ENCODE peak calls at places on chromosome 12, in ten cellular contexts. E is pancreas, D is body of pancreas, T is uterus, G is breast epithelium, X is lower lobe of right lung, F is PC-3, K is prostate gland, C is adrenal gland, U is Caco-2. R is an unnamed sample. For H3K27me3, the result is how much of the 10 kb centered on the place peaks cover.

GRCh38 chr12:92928431-92928961 is 599 bp downstream of the EEA1 start:
- DNase-seq in T (peak), X (peak), C (peak), U (peak), D (peak), G (peak), F (peak), K (peak), E (peak), R (no peak)

GRCh38 chr12:13534645-13535398 is 338.3 kb downstream of the EMP1 start:
- DNase-seq in C (peak), X (peak), T (peak), G (no peak), D (peak), K (peak), F (peak), E (peak), U (peak), R (peak)

GRCh38 chr12:77685112-77685511 is 145.6 kb upstream of the NAV3 start:
- DNase-seq in G (no peak), E (peak), C (peak), U (peak), T (peak), X (no peak), D (peak), K (peak), F (peak), R (peak)

GRCh38 chr12:92076106-92076505 is 69.5 kb downstream of the BTG1 start:
- DNase-seq in X (no peak), G (no peak), K (no peak), U (no peak), E (no peak), C (no peak), T (no peak), F (no peak), D (no peak), R (no peak)

GRCh38 chr12:28937196-28937595 is 211.9 kb upstream of the FAR2 start:
- DNase-seq in D (no peak), C (no peak), K (no peak), U (no peak), G (no peak), X (no peak), T (no peak), F (peak), E (no peak), R (no peak)

GRCh38 chr12:116066381-116067230 is 210.9 kb downstream of the MED13L start:
- DNase-seq in X (peak), G (no peak), U (peak), E (peak), F (peak), T (no peak), C (peak), K (no peak), D (peak), R (peak)

GRCh38 chr12:46558696-46559095 is 186.1 kb upstream of the SLC38A2 start:
- DNase-seq in G (no peak), E (no peak), T (no peak), K (peak), C (no peak), U (no peak), X (no peak), D (no peak), F (no peak), R (no peak)

GRCh38 chr12:84912191-84913142 is at the start of gene SLC6A15:
- DNase-seq in X (peak), G (peak), U (no peak), T (peak), F (no peak), K (no peak), C (peak), D (peak), E (peak), R (peak)

GRCh38 chr12:51951843-51952722 is 584 bp downstream of the ACVR1B start:
- DNase-seq in G (no peak), U (peak), D (peak), E (peak), X (peak), C (peak), K (no peak), F (peak), T (peak), R (peak)

GRCh38 chr12:27246141-27246540 is 2.1 kb downstream of the STK38L start:
- DNase-seq in K (no peak), U (no peak), G (no peak), F (no peak), C (no peak), X (no peak), D (no peak), T (no peak), E (no peak), R (no peak)

GRCh38 chr12:100401660-100402059 is 44.8 kb downstream of the SLC17A8 start:
- DNase-seq in X (no peak), D (no peak), K (no peak), U (no peak), E (no peak), G (no peak), F (peak), T (no peak), C (no peak), R (no peak)

GRCh38 chr12:8960185-8960584 is 10.7 kb upstream of the M6PR start:
- DNase-seq in D (no peak), T (no peak), C (no peak), X (no peak), E (no peak), F (no peak), K (no peak), G (no peak), U (no peak), R (no peak)

GRCh38 chr12:116832353-116832752 is 48.9 kb downstream of the HRK start:
- DNase-seq in T (no peak), X (no peak), E (no peak), F (no peak), C (no peak), D (no peak), G (no peak), K (peak), U (no peak), R (no peak)

GRCh38 chr12:33942172-33942571 is 80.1 kb upstream of the ALG10 start:
- DNase-seq in T (no peak), D (no peak), U (no peak), E (no peak), G (no peak), C (no peak), F (peak), K (no peak), X (no peak), R (no peak)

GRCh38 chr12:116332705-116333380 is 55.4 kb upstream of the MED13L start:
- DNase-seq in D (no peak), E (no peak), K (no peak), C (no peak), X (no peak), F (no peak), G (no peak), U (no peak), T (no peak), R (no peak)

GRCh38 chr12:8996682-8997405 is 7.5 kb downstream of the KLRG1 start:
- DNase-seq in F (no peak), E (no peak), K (no peak), G (no peak), X (no peak), U (no peak), T (no peak), C (peak), D (no peak), R (no peak)

GRCh38 chr12:111597731-111598636 is 1.1 kb downstream of the ATXN2 start:
- DNase-seq in E (peak), K (peak), X (peak), T (peak), D (peak), G (peak), C (peak), F (peak), U (peak), R (peak)

GRCh38 chr12:127145929-127146789 is 1120.8 kb upstream of the TMEM132C start:
- DNase-seq in X (peak), G (no peak), C (peak), T (peak), F (no peak), U (peak), D (peak), E (peak), K (peak), R (peak)

GRCh38 chr12:82832091-82832490 is 145.4 kb downstream of the TMTC2 start:
- DNase-seq in G (no peak), D (no peak), T (no peak), X (no peak), C (no peak), E (no peak), F (no peak), U (no peak), K (no peak), R (no peak)

GRCh38 chr12:18275974-18276373 is 14.7 kb downstream of the PIK3C2G start:
- DNase-seq in U (no peak), K (no peak), C (no peak), D (no peak), X (no peak), F (peak), T (no peak), G (no peak), E (no peak), R (no peak)

GRCh38 chr12:48750769-48751356 is 34.4 kb upstream of the CCNT1 start:
- DNase-seq in F (peak), U (no peak), T (no peak), G (no peak), K (no peak), C (no peak), X (no peak), E (no peak), D (no peak), R (no peak)

GRCh38 chr12:10170199-10170598 is 1.7 kb downstream of the OLR1 start:
- DNase-seq in U (peak), D (no peak), K (no peak), C (no peak), E (no peak), T (no peak), F (peak), G (no peak), X (no peak), R (no peak)

GRCh38 chr12:106585237-106585834 is 2.5 kb downstream of the RFX4 start:
- DNase-seq in T (no peak), F (no peak), E (no peak), X (no peak), C (no peak), G (no peak), K (no peak), U (no peak), D (no peak), R (no peak)

GRCh38 chr12:130281157-130281799 is 56.4 kb upstream of the PIWIL1 start:
- DNase-seq in K (no peak), X (no peak), F (no peak), T (no peak), G (no peak), C (peak), E (no peak), D (peak), U (peak), R (peak)

GRCh38 chr12:90010089-90010488 is 301.5 kb upstream of the ATP2B1 start:
- DNase-seq in K (no peak), U (peak), C (no peak), T (no peak), E (no peak), X (no peak), F (no peak), D (no peak), G (no peak), R (no peak)

GRCh38 chr12:119988788-119989618 is at the start of gene BICDL1:
- DNase-seq in G (peak), T (peak), F (peak), C (peak), E (peak), U (peak), D (peak), K (peak), X (peak), R (peak)

GRCh38 chr12:79847417-79847816 is 87.5 kb downstream of the PPP1R12A start:
- DNase-seq in T (no peak), X (no peak), F (no peak), E (no peak), G (no peak), U (no peak), K (no peak), D (no peak), C (no peak), R (no peak)

GRCh38 chr12:1993871-1994371 is 10.3 kb downstream of the DCP1B start:
- DNase-seq in X (no peak), D (no peak), E (no peak), C (no peak), G (no peak), U (no peak), F (peak), T (no peak), K (no peak), R (no peak)

GRCh38 chr12:52198454-52199215 is 6.8 kb upstream of the KRT80 start:
- DNase-seq in X (peak), K (no peak), G (no peak), T (no peak), E (no peak), C (no peak), F (no peak), U (no peak), D (no peak), R (no peak)

GRCh38 chr12:53299454-53300180 is at the start of gene MYG1:
- DNase-seq in C (peak), G (peak), F (peak), E (peak), X (peak), T (peak), U (peak), K (peak), D (peak), R (peak)
- TF ChIP-seq CTCF in C (no peak), G (peak), F (peak), E (peak), X (peak), T (peak), U (no peak), K (peak), D (peak), R (peak)

DNA sequence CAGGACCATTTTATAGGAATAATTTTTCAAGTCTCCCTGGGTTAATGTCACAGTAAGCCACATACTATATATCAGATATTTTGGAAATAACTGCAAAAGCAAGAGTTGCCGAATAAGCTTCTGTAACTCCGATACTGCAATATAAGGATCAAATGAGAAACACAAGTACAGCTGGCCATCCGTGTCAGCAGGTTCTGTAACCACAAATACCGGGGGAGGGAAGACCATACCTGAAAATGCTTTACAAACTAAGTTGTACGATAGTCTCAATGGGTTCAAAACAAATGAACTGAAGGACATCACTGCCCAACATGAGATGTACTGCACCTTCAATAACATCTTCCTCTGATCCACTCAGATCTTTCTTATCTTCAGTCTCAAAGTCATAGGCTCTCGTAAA is 1.8 kb downstream of the SYCP3 start:
- DNase-seq in G (no peak), U (no peak), F (no peak), C (no peak), E (no peak), X (no peak), T (no peak), K (no peak), D (no peak), R (no peak)
- H3K4me3 ChIP-seq in G (no peak), U (no peak), F (no peak), C (no peak), E (no peak), X (no peak), T (no peak), K (no peak), D (no peak), R (no peak)

DNA sequence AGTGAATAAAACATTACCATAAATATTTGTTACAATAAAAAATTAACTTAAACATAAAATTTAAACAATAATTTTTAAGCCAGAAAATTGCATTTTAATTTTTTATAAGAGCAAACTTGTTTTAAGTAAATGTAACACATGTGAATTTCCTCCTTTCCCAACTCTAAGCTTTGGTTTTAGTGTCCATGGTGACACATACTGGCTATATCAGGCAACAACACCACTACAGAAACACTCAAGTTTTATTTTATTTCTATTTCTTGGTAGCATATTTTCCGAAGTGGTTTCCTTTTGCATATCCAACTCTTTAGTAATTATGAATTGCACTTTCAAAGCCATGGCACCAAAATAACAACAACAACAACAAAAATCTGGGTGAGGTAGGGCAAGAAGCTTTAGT is 2.2 kb downstream of the NELL2 start:
- DNase-seq in T (no peak), U (no peak), K (no peak), E (no peak), D (no peak), G (no peak), X (no peak), F (peak), C (no peak), R (no peak)
- H3K27me3 ChIP-seq in T (under half), U (under half), K (under half), E (under half), D (under half), G (under half), X (half or more), F (half or more), C (under half), R (under half)

DNA sequence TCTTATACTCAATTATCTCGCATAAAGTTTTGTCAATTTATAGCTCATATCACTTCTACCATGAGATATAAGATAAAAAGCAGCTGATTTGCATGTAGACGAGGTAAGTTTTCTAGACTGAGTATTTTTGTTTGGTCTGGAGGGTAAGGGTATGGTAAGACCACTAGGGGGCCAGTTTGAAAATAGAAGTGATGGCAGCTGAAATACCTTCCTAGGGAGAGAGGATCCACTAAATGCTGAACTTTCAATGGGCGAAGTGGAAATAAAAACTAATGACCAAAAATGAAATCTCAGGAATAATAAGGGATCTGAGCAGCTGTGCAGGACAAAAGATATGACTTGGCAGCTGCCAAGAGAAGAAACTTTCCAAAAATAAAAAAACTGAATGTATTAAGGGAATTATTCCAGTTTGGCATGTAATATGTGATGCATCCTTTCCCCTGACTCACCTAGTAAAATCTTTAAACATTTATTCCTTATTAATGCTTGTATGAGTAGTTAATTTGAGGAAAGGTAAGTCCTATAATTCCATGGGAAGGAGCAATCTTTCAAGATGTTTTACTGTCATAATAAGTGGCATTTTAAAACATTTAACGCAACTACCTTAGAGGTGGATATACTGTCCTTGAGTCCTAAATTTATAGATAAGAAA is 754.5 kb downstream of the C12orf50 start:
- DNase-seq in F (peak), T (no peak), G (no peak), K (no peak), C (no peak), X (no peak), U (peak), D (no peak), E (no peak), R (peak)
- TF ChIP-seq CTCF in F (peak), T (no peak), G (no peak), K (peak), C (peak), X (peak), U (peak), D (peak), E (peak), R (peak)

GRCh38 chr12:6384499-6385436 is 806 bp downstream of the LTBR start:
- DNase-seq in G (no peak), K (no peak), D (peak), C (no peak), U (peak), X (no peak), T (no peak), F (no peak), E (no peak), R (no peak)
- H3K4me3 ChIP-seq in G (peak), K (peak), D (peak), C (peak), U (peak), X (peak), T (peak), F (peak), E (peak), R (no peak)

DNA sequence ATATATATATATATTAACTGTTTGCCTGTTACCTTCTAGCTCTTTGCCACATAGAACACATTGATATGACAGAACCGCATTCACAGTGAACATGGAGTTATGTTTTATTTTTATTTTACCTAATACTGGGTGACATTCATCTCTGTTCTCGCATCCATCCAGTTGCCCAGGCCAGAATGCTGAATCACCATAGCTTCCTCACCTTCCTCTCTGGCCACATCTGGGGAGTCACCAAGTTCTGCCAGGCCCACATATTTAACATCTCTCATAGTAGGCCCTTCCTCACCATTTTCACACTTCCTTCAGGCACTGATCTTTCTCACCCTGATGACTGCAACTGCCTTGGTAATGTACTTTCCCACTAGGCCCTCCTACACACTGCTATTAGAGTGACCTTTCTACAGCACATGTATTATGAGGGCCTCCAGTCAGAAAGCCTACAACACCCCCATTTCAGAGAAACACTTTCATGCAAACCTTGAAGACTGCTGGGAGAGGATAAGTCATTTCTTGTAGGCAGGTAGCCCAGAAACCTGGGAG is 106.8 kb downstream of the LGR5 start:
- DNase-seq in D (no peak), G (no peak), E (no peak), X (no peak), U (no peak), C (no peak), K (no peak), T (no peak), F (no peak), R (no peak)
- H3K27me3 ChIP-seq in D (under half), G (under half), E (under half), X (under half), U (under half), C (under half), K (under half), T (under half), F (under half), R (under half)

GRCh38 chr12:114443607-114444421 is 37.9 kb upstream of the TBX5 start:
- DNase-seq in E (no peak), K (no peak), X (no peak), D (no peak), T (no peak), C (no peak), F (no peak), G (no peak), U (no peak), R (no peak)
- TF ChIP-seq CTCF in E (no peak), K (no peak), X (no peak), D (no peak), T (no peak), C (no peak), F (no peak), G (no peak), U (no peak), R (no peak)

GRCh38 chr12:118375348-118375747 is 1.0 kb upstream of the SUDS3 start:
- DNase-seq in D (no peak), C (no peak), X (no peak), T (no peak), E (no peak), U (no peak), K (no peak), F (no peak), G (no peak), R (no peak)
- H3K4me3 ChIP-seq in D (no peak), C (peak), X (peak), T (no peak), E (no peak), U (no peak), K (no peak), F (peak), G (peak), R (no peak)

R was measured in BE2C.